ENCODE peak calls at places on chromosomes 16 and 17, in seven cellular contexts. One of them, this sample, is unnamed.

GRCh38 chr16:3767333-3767977 is 50.1 kb upstream of the TRAP1 start:
- DNase-seq in CD4-positive, alpha-beta T cell: no peak
- DNase-seq in thoracic aorta: no peak
- DNase-seq in kidney epithelial cell: no peak
- DNase-seq in AG09319: no peak
- DNase-seq in stomach: no peak
- DNase-seq in fibroblast of lung: no peak
- DNase-seq in this sample: no peak

GRCh38 chr17:82300707-82301270 is 16.6 kb downstream of the CD7 start:
- DNase-seq in thoracic aorta: no peak
- DNase-seq in AG09319: no peak
- DNase-seq in fibroblast of lung: peak; percentile 63
- DNase-seq in kidney epithelial cell: no peak
- DNase-seq in CD4-positive, alpha-beta T cell: peak; percentile 60
- DNase-seq in stomach: peak; percentile 77
- DNase-seq in this sample: peak; percentile 77

GRCh38 chr17:69175812-69176517 is 34.3 kb upstream of the ABCA6 start:
- DNase-seq in stomach: no peak
- DNase-seq in CD4-positive, alpha-beta T cell: no peak
- DNase-seq in AG09319: peak; percentile 30
- DNase-seq in kidney epithelial cell: peak; percentile 56
- DNase-seq in thoracic aorta: no peak
- DNase-seq in fibroblast of lung: peak; percentile 88
- DNase-seq in this sample: no peak

GRCh38 chr16:58859958-58860669 is 126.0 kb upstream of the GOT2 start:
- DNase-seq in kidney epithelial cell: no peak
- DNase-seq in fibroblast of lung: no peak
- DNase-seq in AG09319: no peak
- DNase-seq in stomach: no peak
- DNase-seq in thoracic aorta: no peak
- DNase-seq in CD4-positive, alpha-beta T cell: no peak
- DNase-seq in this sample: no peak

GRCh38 chr17:45782889-45783592 is 1.1 kb upstream of the CRHR1 start:
- DNase-seq in CD4-positive, alpha-beta T cell: peak; percentile 20
- DNase-seq in kidney epithelial cell: no peak
- DNase-seq in stomach: no peak
- DNase-seq in thoracic aorta: no peak
- DNase-seq in AG09319: no peak
- DNase-seq in fibroblast of lung: no peak
- DNase-seq in this sample: peak; percentile 66

GRCh38 chr16:27718767-27719445 is 169.0 kb downstream of the KATNIP start:
- DNase-seq in AG09319: no peak
- DNase-seq in stomach: no peak
- DNase-seq in fibroblast of lung: no peak
- DNase-seq in CD4-positive, alpha-beta T cell: no peak
- DNase-seq in kidney epithelial cell: no peak
- DNase-seq in thoracic aorta: no peak
- DNase-seq in this sample: no peak

GRCh38 chr17:68036304-68037147 is 991 bp downstream of the KPNA2 start:
- DNase-seq in fibroblast of lung: peak; percentile 50
- DNase-seq in thoracic aorta: no peak
- DNase-seq in stomach: no peak
- DNase-seq in kidney epithelial cell: no peak
- DNase-seq in AG09319: no peak
- DNase-seq in CD4-positive, alpha-beta T cell: no peak
- DNase-seq in this sample: no peak

GRCh38 chr16:180921-181667 is 835 bp downstream of the HBQ1 start:
- DNase-seq in kidney epithelial cell: no peak
- DNase-seq in AG09319: no peak
- DNase-seq in thoracic aorta: no peak
- DNase-seq in fibroblast of lung: peak; percentile 57
- DNase-seq in CD4-positive, alpha-beta T cell: peak; percentile 82
- DNase-seq in stomach: peak; percentile 84
- DNase-seq in this sample: peak; percentile 94

GRCh38 chr16:78216166-78216745 is 116.8 kb downstream of the WWOX start:
- DNase-seq in thoracic aorta: no peak
- DNase-seq in kidney epithelial cell: no peak
- DNase-seq in fibroblast of lung: no peak
- DNase-seq in AG09319: no peak
- DNase-seq in CD4-positive, alpha-beta T cell: no peak
- DNase-seq in stomach: no peak
- DNase-seq in this sample: no peak

GRCh38 chr16:67939507-67940435 is 3.1 kb upstream of the PSMB10 start:
- DNase-seq in stomach: peak; percentile 80
- DNase-seq in fibroblast of lung: no peak
- DNase-seq in AG09319: no peak
- DNase-seq in kidney epithelial cell: no peak
- DNase-seq in thoracic aorta: no peak
- DNase-seq in CD4-positive, alpha-beta T cell: no peak
- DNase-seq in this sample: no peak

GRCh38 chr16:54633943-54634362 is 296.7 kb upstream of the IRX5 start:
- DNase-seq in thoracic aorta: peak; percentile 35
- DNase-seq in AG09319: no peak
- DNase-seq in CD4-positive, alpha-beta T cell: no peak
- DNase-seq in kidney epithelial cell: no peak
- DNase-seq in fibroblast of lung: no peak
- DNase-seq in stomach: peak; percentile 47
- DNase-seq in this sample: no peak

GRCh38 chr17:2797632-2798031 is 1.4 kb downstream of the RAP1GAP2 start:
- DNase-seq in fibroblast of lung: no peak
- DNase-seq in CD4-positive, alpha-beta T cell: no peak
- DNase-seq in stomach: peak; percentile 86
- DNase-seq in AG09319: no peak
- DNase-seq in thoracic aorta: no peak
- DNase-seq in kidney epithelial cell: no peak
- DNase-seq in this sample: no peak

GRCh38 chr17:72422505-72423285 is 301.9 kb downstream of the SOX9 start:
- DNase-seq in AG09319: peak; percentile 44
- DNase-seq in kidney epithelial cell: peak; percentile 96
- DNase-seq in fibroblast of lung: peak; percentile 79
- DNase-seq in stomach: peak; percentile 50
- DNase-seq in thoracic aorta: no peak
- DNase-seq in CD4-positive, alpha-beta T cell: no peak
- DNase-seq in this sample: no peak

GRCh38 chr17:66165537-66166123 is 26.3 kb downstream of the CEP112 start:
- DNase-seq in AG09319: peak; percentile 31
- DNase-seq in kidney epithelial cell: no peak
- DNase-seq in CD4-positive, alpha-beta T cell: no peak
- DNase-seq in stomach: no peak
- DNase-seq in thoracic aorta: no peak
- DNase-seq in fibroblast of lung: peak; percentile 80
- DNase-seq in this sample: peak; percentile 28

GRCh38 chr17:17495448-17496188 is 577 bp downstream of the RASD1 start:
- DNase-seq in CD4-positive, alpha-beta T cell: peak; percentile 17
- DNase-seq in kidney epithelial cell: no peak
- DNase-seq in fibroblast of lung: peak; percentile 47
- DNase-seq in thoracic aorta: no peak
- DNase-seq in stomach: no peak
- DNase-seq in AG09319: no peak
- DNase-seq in this sample: no peak

GRCh38 chr16:23227529-23227928 is 45.0 kb downstream of the SCNN1G start:
- DNase-seq in CD4-positive, alpha-beta T cell: no peak
- DNase-seq in kidney epithelial cell: no peak
- DNase-seq in AG09319: no peak
- DNase-seq in thoracic aorta: no peak
- DNase-seq in stomach: no peak
- DNase-seq in fibroblast of lung: no peak
- DNase-seq in this sample: no peak

GRCh38 chr17:2595736-2596135 is 2.3 kb downstream of the PAFAH1B1 start:
- DNase-seq in stomach: no peak
- DNase-seq in kidney epithelial cell: no peak
- DNase-seq in CD4-positive, alpha-beta T cell: no peak
- DNase-seq in fibroblast of lung: peak; percentile 14
- DNase-seq in thoracic aorta: no peak
- DNase-seq in AG09319: no peak
- DNase-seq in this sample: no peak

GRCh38 chr17:45112559-45113423 is 19.5 kb downstream of the PLCD3 start:
- DNase-seq in stomach: no peak
- DNase-seq in kidney epithelial cell: no peak
- DNase-seq in CD4-positive, alpha-beta T cell: no peak
- DNase-seq in AG09319: no peak
- DNase-seq in fibroblast of lung: no peak
- DNase-seq in thoracic aorta: no peak
- DNase-seq in this sample: no peak

GRCh38 chr16:56300901-56301351 is 109.6 kb downstream of the GNAO1 start:
- DNase-seq in AG09319: no peak
- DNase-seq in fibroblast of lung: peak; percentile 6
- DNase-seq in thoracic aorta: no peak
- DNase-seq in stomach: no peak
- DNase-seq in kidney epithelial cell: no peak
- DNase-seq in CD4-positive, alpha-beta T cell: no peak
- DNase-seq in this sample: no peak

GRCh38 chr17:40857535-40857934 is 9.5 kb downstream of the KRT12 start:
- DNase-seq in kidney epithelial cell: no peak
- DNase-seq in fibroblast of lung: peak; percentile 3
- DNase-seq in stomach: no peak
- DNase-seq in CD4-positive, alpha-beta T cell: no peak
- DNase-seq in AG09319: peak; percentile 54
- DNase-seq in thoracic aorta: no peak
- DNase-seq in this sample: no peak

DNA sequence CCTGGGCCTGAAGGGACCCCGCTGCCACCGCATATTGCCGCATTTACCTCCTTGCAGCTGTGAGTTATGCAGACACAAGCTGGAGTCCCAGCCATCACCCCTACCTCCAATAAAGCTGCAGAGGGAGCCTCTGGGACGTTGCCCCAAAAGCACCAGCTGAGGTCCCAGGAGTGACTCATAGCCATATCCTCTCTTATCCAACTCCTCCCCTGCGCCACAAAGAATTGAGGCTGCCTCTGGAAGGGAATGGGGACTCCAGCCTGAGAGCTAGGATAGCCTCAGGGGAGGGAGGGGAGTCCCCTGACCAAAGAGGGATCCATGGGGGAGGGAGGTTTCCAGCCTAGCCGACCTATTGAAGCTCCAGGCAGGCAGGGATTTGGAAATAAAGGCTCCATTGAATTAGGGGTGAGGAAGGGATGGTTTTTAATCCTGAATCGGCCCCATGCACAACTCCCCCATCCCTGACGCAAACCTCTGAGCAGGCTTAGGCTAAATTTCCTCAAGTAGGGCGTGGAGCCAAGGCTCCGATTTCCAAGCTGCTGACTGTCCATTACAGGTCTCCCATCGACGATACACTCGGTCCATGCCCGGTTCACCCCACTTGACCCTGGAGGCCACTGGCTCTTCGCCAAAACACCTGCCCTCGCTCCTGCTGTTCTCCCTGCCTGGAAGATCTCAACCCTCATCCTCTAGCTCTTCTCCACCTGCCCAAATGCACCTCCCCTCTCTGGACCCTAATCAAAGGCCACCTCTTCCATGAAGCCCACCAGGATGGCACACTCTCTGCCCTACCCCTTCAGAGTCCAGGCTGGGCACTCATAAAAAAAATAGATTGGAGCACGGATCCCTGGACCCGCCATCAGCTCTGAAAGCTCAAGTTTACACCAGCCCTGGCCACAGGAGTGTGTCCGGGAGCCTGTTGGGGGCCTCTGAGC is 27.5 kb downstream of the PIMREG start:
- DNase-seq in stomach: no peak
- DNase-seq in kidney epithelial cell: no peak
- DNase-seq in fibroblast of lung: peak; percentile 67
- DNase-seq in AG09319: peak; percentile 10
- DNase-seq in thoracic aorta: no peak
- DNase-seq in CD4-positive, alpha-beta T cell: no peak
- DNase-seq in this sample: no peak
- TF ChIP-seq CTCF in stomach: no peak
- TF ChIP-seq CTCF in kidney epithelial cell: no peak
- TF ChIP-seq CTCF in fibroblast of lung: peak; percentile 31
- TF ChIP-seq CTCF in AG09319: peak; percentile 9
- TF ChIP-seq CTCF in thoracic aorta: no peak
- TF ChIP-seq CTCF in CD4-positive, alpha-beta T cell: no peak
- TF ChIP-seq CTCF in this sample: no peak

GRCh38 chr16:47986031-47986430 is 169.8 kb downstream of the ABCC12 start:
- DNase-seq in AG09319: no peak
- DNase-seq in CD4-positive, alpha-beta T cell: no peak
- DNase-seq in thoracic aorta: no peak
- DNase-seq in stomach: no peak
- DNase-seq in kidney epithelial cell: no peak
- DNase-seq in fibroblast of lung: no peak
- DNase-seq in this sample: peak; percentile 33
- TF ChIP-seq CTCF in AG09319: no peak
- TF ChIP-seq CTCF in CD4-positive, alpha-beta T cell: no peak
- TF ChIP-seq CTCF in thoracic aorta: no peak
- TF ChIP-seq CTCF in stomach: no peak
- TF ChIP-seq CTCF in kidney epithelial cell: no peak
- TF ChIP-seq CTCF in fibroblast of lung: no peak
- TF ChIP-seq CTCF in this sample: no peak

GRCh38 chr16:2079311-2079800 is 31.6 kb downstream of the TSC2 start:
- DNase-seq in thoracic aorta: no peak
- DNase-seq in fibroblast of lung: no peak
- DNase-seq in AG09319: no peak
- DNase-seq in kidney epithelial cell: no peak
- DNase-seq in CD4-positive, alpha-beta T cell: no peak
- DNase-seq in stomach: no peak
- DNase-seq in this sample: no peak
- TF ChIP-seq CTCF in thoracic aorta: no peak
- TF ChIP-seq CTCF in fibroblast of lung: no peak
- TF ChIP-seq CTCF in AG09319: no peak
- TF ChIP-seq CTCF in kidney epithelial cell: no peak
- TF ChIP-seq CTCF in CD4-positive, alpha-beta T cell: no peak
- TF ChIP-seq CTCF in stomach: no peak
- TF ChIP-seq CTCF in this sample: no peak

GRCh38 chr16:50643192-50643591 is 37.9 kb downstream of the SNX20 start:
- DNase-seq in fibroblast of lung: no peak
- DNase-seq in stomach: no peak
- DNase-seq in CD4-positive, alpha-beta T cell: no peak
- DNase-seq in thoracic aorta: no peak
- DNase-seq in AG09319: no peak
- DNase-seq in kidney epithelial cell: no peak
- DNase-seq in this sample: no peak

GRCh38 chr16:50640391-50640790 is 40.7 kb downstream of the SNX20 start:
- DNase-seq in AG09319: no peak
- DNase-seq in thoracic aorta: no peak
- DNase-seq in kidney epithelial cell: peak; percentile 16
- DNase-seq in fibroblast of lung: no peak
- DNase-seq in stomach: no peak
- DNase-seq in CD4-positive, alpha-beta T cell: no peak
- DNase-seq in this sample: no peak

GRCh38 chr16:50641818-50642187 is 39.3 kb downstream of the SNX20 start:
- DNase-seq in fibroblast of lung: no peak
- DNase-seq in kidney epithelial cell: no peak
- DNase-seq in AG09319: no peak
- DNase-seq in thoracic aorta: no peak
- DNase-seq in CD4-positive, alpha-beta T cell: no peak
- DNase-seq in stomach: no peak
- DNase-seq in this sample: no peak

GRCh38 chr16:50642349-50642748 is 38.8 kb downstream of the SNX20 start:
- DNase-seq in kidney epithelial cell: no peak
- DNase-seq in CD4-positive, alpha-beta T cell: no peak
- DNase-seq in stomach: no peak
- DNase-seq in thoracic aorta: no peak
- DNase-seq in fibroblast of lung: no peak
- DNase-seq in AG09319: no peak
- DNase-seq in this sample: no peak

GRCh38 chr16:50640919-50641817 is 39.9 kb downstream of the SNX20 start:
- DNase-seq in kidney epithelial cell: no peak
- DNase-seq in stomach: no peak
- DNase-seq in CD4-positive, alpha-beta T cell: no peak
- DNase-seq in AG09319: no peak
- DNase-seq in fibroblast of lung: no peak
- DNase-seq in thoracic aorta: no peak
- DNase-seq in this sample: no peak
- TF ChIP-seq CTCF in kidney epithelial cell: no peak
- TF ChIP-seq CTCF in stomach: no peak
- TF ChIP-seq CTCF in CD4-positive, alpha-beta T cell: no peak
- TF ChIP-seq CTCF in AG09319: no peak
- TF ChIP-seq CTCF in fibroblast of lung: no peak
- TF ChIP-seq CTCF in thoracic aorta: no peak
- TF ChIP-seq CTCF in this sample: no peak

This sample was measured in D721Med.